ENCODE peak calls at places on chromosomes 7 and 10, in five cellular contexts. S is esophagus muscularis mucosa, E is brain microvascular endothelial cell, V is endodermal cell, I is fibroblast of villous mesenchyme. A is an unnamed sample.

GRCh38 chr10:89369142-89370105 is 8.4 kb upstream of the IFIT1B start:
- DNase-seq in S (no peak), E (peak), V (peak), I (peak), A (peak)

GRCh38 chr7:11591943-11592342 is 240.1 kb downstream of the THSD7A start:
- DNase-seq in S (no peak), E (no peak), V (no peak), I (no peak), A (no peak)

GRCh38 chr10:70595566-70596016 is 7.0 kb downstream of the PRF1 start:
- DNase-seq in S (no peak), E (no peak), V (peak), I (no peak), A (no peak)

GRCh38 chr7:15558747-15559146 is 3.1 kb downstream of the AGMO start:
- DNase-seq in S (no peak), E (peak), V (no peak), I (peak), A (peak)

GRCh38 chr10:62692085-62692484 is 112.4 kb upstream of the ADO start:
- DNase-seq in S (no peak), E (no peak), V (peak), I (no peak), A (no peak)

GRCh38 chr7:32500922-32501341 is 5.6 kb downstream of the AVL9 start:
- DNase-seq in S (peak), E (peak), V (no peak), I (peak), A (peak)

GRCh38 chr10:77601488-77601887 is 36.1 kb downstream of the KCNMA1 start:
- DNase-seq in S (no peak), E (no peak), V (no peak), I (no peak), A (no peak)

GRCh38 chr7:119996634-119997033 is 276.3 kb upstream of the KCND2 start:
- DNase-seq in S (no peak), E (no peak), V (no peak), I (peak), A (no peak)

GRCh38 chr7:13109201-13109600 is 421.8 kb downstream of the ARL4A start:
- DNase-seq in S (no peak), E (no peak), V (no peak), I (no peak), A (no peak)

GRCh38 chr10:124248646-124249045 is 155.2 kb upstream of the CHST15 start:
- DNase-seq in S (no peak), E (no peak), V (no peak), I (no peak), A (no peak)

GRCh38 chr10:49228677-49229076 is 40.5 kb upstream of the TMEM273 start:
- DNase-seq in S (peak), E (no peak), V (no peak), I (no peak), A (no peak)

GRCh38 chr7:33904680-33905388 is 505 bp upstream of the BMPER start:
- DNase-seq in S (no peak), E (no peak), V (peak), I (peak), A (peak)

GRCh38 chr10:111139567-111139966 is 62.7 kb downstream of the ADRA2A start:
- DNase-seq in S (peak), E (no peak), V (no peak), I (no peak), A (no peak)

GRCh38 chr7:93245525-93246432 is 13.6 kb downstream of the VPS50 start:
- DNase-seq in S (no peak), E (no peak), V (no peak), I (peak), A (peak)

GRCh38 chr7:17101207-17101696 is 197.2 kb upstream of the AHR start:
- DNase-seq in S (no peak), E (no peak), V (no peak), I (no peak), A (no peak)

GRCh38 chr10:93541402-93542357 is 24.8 kb upstream of the FFAR4 start:
- DNase-seq in S (no peak), E (peak), V (peak), I (peak), A (peak)

GRCh38 chr7:158345731-158346130 is 241.9 kb downstream of the PTPRN2 start:
- DNase-seq in S (no peak), E (no peak), V (peak), I (no peak), A (no peak)

GRCh38 chr10:43645866-43646265 is 2.8 kb downstream of the ZNF32 start:
- DNase-seq in S (no peak), E (no peak), V (no peak), I (no peak), A (no peak)

GRCh38 chr7:151681726-151682125 is 162.0 kb upstream of the RHEB start:
- DNase-seq in S (no peak), E (no peak), V (no peak), I (no peak), A (no peak)

DNA sequence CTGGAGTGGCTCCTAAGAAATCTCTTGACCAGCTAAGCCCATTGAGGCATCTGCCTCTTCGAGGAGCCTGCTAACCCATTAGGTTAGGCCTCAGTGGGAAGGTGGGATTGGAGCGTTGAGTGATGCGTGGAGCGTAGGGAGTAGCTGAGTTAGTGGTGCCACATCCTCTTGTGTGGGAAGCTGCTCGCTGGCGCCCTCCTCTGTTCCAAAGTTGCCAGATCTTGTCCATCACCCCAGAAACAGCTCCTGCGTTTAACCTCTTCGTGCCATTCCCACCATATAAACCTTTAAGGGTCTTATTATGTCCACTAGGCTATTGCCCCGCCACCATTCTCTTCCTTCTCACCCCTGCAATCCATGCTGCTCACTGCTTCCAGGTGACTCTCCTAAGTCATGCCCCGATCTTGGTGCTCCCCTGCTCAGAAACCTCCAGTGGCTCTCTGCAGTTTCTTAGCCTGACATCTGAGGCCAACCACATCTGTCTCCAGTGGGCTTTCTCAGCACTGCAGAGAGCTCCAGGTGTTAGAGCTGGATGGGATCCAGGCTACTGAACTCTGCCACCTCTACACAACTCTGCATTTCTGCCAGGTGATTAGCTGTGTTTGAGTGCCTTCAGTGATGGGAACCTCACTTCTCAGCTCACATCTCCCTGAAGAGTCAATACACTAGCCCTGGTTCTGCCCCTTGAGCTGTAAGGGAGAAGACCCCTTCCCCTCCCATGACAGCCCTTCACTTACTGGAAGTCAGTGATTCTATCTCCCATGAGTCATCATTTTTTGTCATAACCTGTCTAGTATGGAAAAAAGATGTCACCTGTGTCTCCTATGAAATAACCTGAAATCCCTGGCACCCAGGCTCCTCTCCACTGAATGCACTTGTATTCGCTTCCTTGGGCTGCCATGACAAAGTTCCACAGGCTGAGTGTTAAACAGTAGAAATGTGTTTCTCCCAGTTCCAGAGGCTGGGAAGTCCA is 65.0 kb upstream of the FGFR2 start:
- DNase-seq in S (no peak), E (no peak), V (peak), I (no peak), A (no peak)
- TF ChIP-seq CTCF in S (no peak), E (no peak), V (peak), I (peak), A (no peak)

GRCh38 chr7:40709077-40709964 is 574.5 kb downstream of the SUGCT start:
- DNase-seq in S (no peak), E (no peak), V (no peak), I (peak), A (peak)

GRCh38 chr7:40711706-40712105 is 576.9 kb downstream of the SUGCT start:
- DNase-seq in S (no peak), E (no peak), V (no peak), I (no peak), A (no peak)

GRCh38 chr7:40704172-40704571 is 569.4 kb downstream of the SUGCT start:
- DNase-seq in S (no peak), E (no peak), V (no peak), I (no peak), A (no peak)

GRCh38 chr7:40701836-40702551 is 567.2 kb downstream of the SUGCT start:
- DNase-seq in S (no peak), E (no peak), V (no peak), I (no peak), A (no peak)

DNA sequence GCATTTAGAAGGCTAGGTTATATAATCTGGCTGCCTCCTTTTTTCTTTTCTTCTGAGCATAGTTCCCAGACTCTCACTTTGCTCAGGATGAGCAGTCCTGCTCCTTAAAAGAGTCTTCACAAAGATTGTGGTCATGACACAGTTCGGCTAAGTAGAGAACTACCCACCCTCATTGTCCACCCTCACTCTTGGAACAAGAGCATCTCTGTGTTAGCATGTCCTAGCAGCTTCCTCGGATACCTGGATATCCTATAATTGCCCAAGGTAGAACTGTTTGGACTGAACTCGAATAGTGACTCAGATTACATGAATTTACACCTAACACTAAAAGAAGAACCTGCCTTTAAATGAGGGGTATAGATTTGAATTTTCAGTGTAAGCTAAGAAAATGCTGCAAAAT is 572.0 kb downstream of the SUGCT start:
- DNase-seq in S (no peak), E (no peak), V (no peak), I (no peak), A (no peak)
- H3K4me3 ChIP-seq in S (no peak), E (no peak), V (no peak), I (no peak), A (no peak)

DNA sequence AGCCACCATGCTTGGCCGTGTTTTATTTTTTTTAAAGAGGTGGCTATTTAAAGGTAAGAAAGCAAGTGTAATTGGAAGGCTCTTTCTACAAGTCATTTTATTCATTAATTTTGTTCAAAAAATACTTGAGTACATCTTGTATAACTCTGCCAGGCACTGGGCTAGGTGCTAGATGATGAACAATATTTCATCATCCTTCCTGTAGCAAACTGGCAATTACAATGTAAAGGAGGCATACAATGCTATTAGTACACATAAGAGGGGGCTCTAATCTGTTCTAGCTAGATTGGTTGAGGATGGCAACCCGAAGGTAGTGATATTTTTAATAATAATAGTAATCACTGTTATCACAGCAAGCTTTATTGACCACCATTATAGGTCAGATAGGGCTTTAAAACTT is 215.5 kb upstream of the KLF14 start:
- DNase-seq in S (no peak), E (no peak), V (no peak), I (no peak), A (no peak)
- TF ChIP-seq CTCF in S (no peak), E (no peak), V (no peak), I (no peak), A (no peak)

GRCh38 chr10:95414844-95415545 is 124.2 kb upstream of the PDLIM1 start:
- DNase-seq in S (no peak), E (no peak), V (no peak), I (no peak), A (no peak)

GRCh38 chr10:95415631-95416031 is 124.8 kb upstream of the PDLIM1 start:
- DNase-seq in S (no peak), E (no peak), V (no peak), I (no peak), A (no peak)

GRCh38 chr10:95416270-95416669 is 125.5 kb upstream of the PDLIM1 start:
- DNase-seq in S (no peak), E (no peak), V (no peak), I (no peak), A (no peak)

GRCh38 chr10:95419399-95419798 is 128.6 kb upstream of the PDLIM1 start:
- DNase-seq in S (no peak), E (no peak), V (no peak), I (no peak), A (no peak)

DNA sequence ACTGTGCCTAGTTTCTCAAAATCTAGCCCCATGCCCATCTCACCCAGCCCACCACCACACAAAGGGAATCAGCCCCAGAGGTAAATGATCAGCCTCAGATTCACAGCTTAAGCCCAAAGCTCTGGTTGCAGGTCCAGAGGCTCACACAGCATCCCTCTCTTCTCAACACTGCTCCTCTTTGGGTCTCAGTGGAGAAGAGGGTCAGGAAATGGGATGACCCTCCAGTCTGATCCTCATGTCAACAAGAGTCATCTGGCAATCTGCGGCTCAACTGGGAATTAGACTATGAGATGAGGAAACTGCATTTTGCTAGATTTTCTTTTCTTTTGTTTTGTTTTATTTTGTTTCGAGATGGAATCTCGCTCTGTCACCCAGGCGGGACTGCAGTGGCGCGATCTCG is 126.2 kb upstream of the PDLIM1 start:
- DNase-seq in S (no peak), E (no peak), V (no peak), I (no peak), A (no peak)
- H3K4me3 ChIP-seq in S (peak), E (no peak), V (no peak), I (no peak), A (no peak)

GRCh38 chr7:129644634-129645230 is 33.2 kb downstream of the NRF1 start:
- DNase-seq in S (no peak), E (peak), V (no peak), I (peak), A (peak)
- TF ChIP-seq CTCF in S (peak), E (peak), V (peak), I (peak), A (peak)